ENCODE peak calls at places on chromosomes 12 and 14, in eight cellular contexts. One of them, this sample, is unnamed.

GRCh38 chr14:54756656-54757392 is 145.8 kb downstream of the GCH1 start:
- DNase-seq in neural crest cell: no peak
- DNase-seq in nephron progenitor cell: no peak
- DNase-seq in thoracic aorta: no peak
- DNase-seq in endodermal cell: no peak
- DNase-seq in SK-N-SH: no peak
- DNase-seq in tibial artery: no peak
- DNase-seq in PC-3: no peak
- DNase-seq in this sample: no peak

GRCh38 chr14:104356738-104357688 is 218.6 kb downstream of the KIF26A start:
- DNase-seq in neural crest cell: no peak
- DNase-seq in nephron progenitor cell: no peak
- DNase-seq in thoracic aorta: no peak
- DNase-seq in endodermal cell: peak; percentile 40
- DNase-seq in SK-N-SH: peak; percentile 31
- DNase-seq in tibial artery: peak; percentile 8
- DNase-seq in PC-3: no peak
- DNase-seq in this sample: peak; percentile 27

GRCh38 chr14:67420102-67420739 is 8.3 kb upstream of the PLEK2 start:
- DNase-seq in neural crest cell: no peak
- DNase-seq in nephron progenitor cell: no peak
- DNase-seq in thoracic aorta: no peak
- DNase-seq in endodermal cell: peak; percentile 78
- DNase-seq in SK-N-SH: no peak
- DNase-seq in tibial artery: no peak
- DNase-seq in PC-3: peak; percentile 47
- DNase-seq in this sample: no peak

GRCh38 chr14:75454963-75455546 is 27.2 kb downstream of the JDP2 start:
- DNase-seq in neural crest cell: no peak
- DNase-seq in nephron progenitor cell: no peak
- DNase-seq in thoracic aorta: no peak
- DNase-seq in endodermal cell: peak; percentile 45
- DNase-seq in SK-N-SH: peak; percentile 50
- DNase-seq in tibial artery: peak; percentile 82
- DNase-seq in PC-3: peak; percentile 12
- DNase-seq in this sample: no peak

GRCh38 chr12:47717046-47717442 is 8.2 kb downstream of the ENDOU start:
- DNase-seq in neural crest cell: no peak
- DNase-seq in nephron progenitor cell: no peak
- DNase-seq in thoracic aorta: no peak
- DNase-seq in endodermal cell: no peak
- DNase-seq in SK-N-SH: no peak
- DNase-seq in tibial artery: no peak
- DNase-seq in PC-3: no peak
- DNase-seq in this sample: no peak

GRCh38 chr12:6430124-6430989 is 14.4 kb upstream of the CD27 start:
- DNase-seq in neural crest cell: no peak
- DNase-seq in nephron progenitor cell: no peak
- DNase-seq in thoracic aorta: peak; percentile 94
- DNase-seq in endodermal cell: peak; percentile 40
- DNase-seq in SK-N-SH: no peak
- DNase-seq in tibial artery: peak; percentile 92
- DNase-seq in PC-3: peak; percentile 94
- DNase-seq in this sample: peak; percentile 64

GRCh38 chr12:94033112-94033511 is 115.3 kb upstream of the PLXNC1 start:
- DNase-seq in neural crest cell: no peak
- DNase-seq in nephron progenitor cell: no peak
- DNase-seq in thoracic aorta: no peak
- DNase-seq in endodermal cell: no peak
- DNase-seq in SK-N-SH: no peak
- DNase-seq in tibial artery: no peak
- DNase-seq in PC-3: no peak
- DNase-seq in this sample: no peak

GRCh38 chr12:64608901-64609542 is 1.3 kb upstream of the RASSF3 start:
- DNase-seq in neural crest cell: no peak
- DNase-seq in nephron progenitor cell: peak; percentile 22
- DNase-seq in thoracic aorta: no peak
- DNase-seq in endodermal cell: peak; percentile 86
- DNase-seq in SK-N-SH: peak; percentile 48
- DNase-seq in tibial artery: no peak
- DNase-seq in PC-3: peak; percentile 86
- DNase-seq in this sample: peak; percentile 59

GRCh38 chr12:214005-214736 is at the start of gene SLC6A12:
- DNase-seq in neural crest cell: no peak
- DNase-seq in nephron progenitor cell: no peak
- DNase-seq in thoracic aorta: no peak
- DNase-seq in endodermal cell: peak; percentile 72
- DNase-seq in SK-N-SH: no peak
- DNase-seq in tibial artery: no peak
- DNase-seq in PC-3: no peak
- DNase-seq in this sample: no peak

GRCh38 chr12:29795715-29796114 is 12.0 kb upstream of the TMTC1 start:
- DNase-seq in neural crest cell: no peak
- DNase-seq in nephron progenitor cell: no peak
- DNase-seq in thoracic aorta: no peak
- DNase-seq in endodermal cell: peak; percentile 65
- DNase-seq in SK-N-SH: no peak
- DNase-seq in tibial artery: no peak
- DNase-seq in PC-3: no peak
- DNase-seq in this sample: no peak

GRCh38 chr12:48629541-48629940 is 52.5 kb downstream of the KANSL2 start:
- DNase-seq in neural crest cell: no peak
- DNase-seq in nephron progenitor cell: no peak
- DNase-seq in thoracic aorta: no peak
- DNase-seq in endodermal cell: no peak
- DNase-seq in SK-N-SH: no peak
- DNase-seq in tibial artery: no peak
- DNase-seq in PC-3: no peak
- DNase-seq in this sample: no peak

GRCh38 chr14:64684091-64684490 is 20.1 kb upstream of the PLEKHG3 start:
- DNase-seq in neural crest cell: no peak
- DNase-seq in nephron progenitor cell: no peak
- DNase-seq in thoracic aorta: no peak
- DNase-seq in endodermal cell: no peak
- DNase-seq in SK-N-SH: no peak
- DNase-seq in tibial artery: no peak
- DNase-seq in PC-3: no peak
- DNase-seq in this sample: no peak

GRCh38 chr12:21774358-21775129 is at the start of gene KCNJ8:
- DNase-seq in neural crest cell: peak; percentile 64
- DNase-seq in nephron progenitor cell: peak; percentile 88
- DNase-seq in thoracic aorta: peak; percentile 33
- DNase-seq in endodermal cell: peak; percentile 96
- DNase-seq in SK-N-SH: peak; percentile 87
- DNase-seq in tibial artery: peak; percentile 77
- DNase-seq in PC-3: no peak
- DNase-seq in this sample: no peak

GRCh38 chr14:99729991-99730875 is 46.1 kb downstream of the CYP46A1 start:
- DNase-seq in neural crest cell: peak; percentile 98
- DNase-seq in nephron progenitor cell: peak; percentile 98
- DNase-seq in thoracic aorta: no peak
- DNase-seq in endodermal cell: peak; percentile 96
- DNase-seq in SK-N-SH: peak; percentile 97
- DNase-seq in tibial artery: no peak
- DNase-seq in PC-3: peak; percentile 76
- DNase-seq in this sample: peak; percentile 41

GRCh38 chr12:41919526-41920305 is 225.0 kb downstream of the GXYLT1 start:
- DNase-seq in neural crest cell: no peak
- DNase-seq in nephron progenitor cell: no peak
- DNase-seq in thoracic aorta: no peak
- DNase-seq in endodermal cell: no peak
- DNase-seq in SK-N-SH: peak; percentile 49
- DNase-seq in tibial artery: no peak
- DNase-seq in PC-3: no peak
- DNase-seq in this sample: no peak

GRCh38 chr12:101243074-101243473 is 33.0 kb upstream of the SLC5A8 start:
- DNase-seq in neural crest cell: no peak
- DNase-seq in nephron progenitor cell: no peak
- DNase-seq in thoracic aorta: no peak
- DNase-seq in endodermal cell: no peak
- DNase-seq in SK-N-SH: no peak
- DNase-seq in tibial artery: no peak
- DNase-seq in PC-3: no peak
- DNase-seq in this sample: no peak

GRCh38 chr14:105256292-105256960 is 8.1 kb downstream of the BTBD6 start:
- DNase-seq in neural crest cell: no peak
- DNase-seq in nephron progenitor cell: no peak
- DNase-seq in thoracic aorta: no peak
- DNase-seq in endodermal cell: no peak
- DNase-seq in SK-N-SH: no peak
- DNase-seq in tibial artery: no peak
- DNase-seq in PC-3: no peak
- DNase-seq in this sample: no peak

GRCh38 chr14:74326369-74327152 is 21.7 kb upstream of the VRTN start:
- DNase-seq in neural crest cell: peak; percentile 10
- DNase-seq in nephron progenitor cell: no peak
- DNase-seq in thoracic aorta: no peak
- DNase-seq in endodermal cell: peak; percentile 98
- DNase-seq in SK-N-SH: peak; percentile 10
- DNase-seq in tibial artery: no peak
- DNase-seq in PC-3: no peak
- DNase-seq in this sample: no peak

GRCh38 chr12:110349096-110349495 is 54.4 kb downstream of the ANAPC7 start:
- DNase-seq in neural crest cell: no peak
- DNase-seq in nephron progenitor cell: no peak
- DNase-seq in thoracic aorta: no peak
- DNase-seq in endodermal cell: no peak
- DNase-seq in SK-N-SH: no peak
- DNase-seq in tibial artery: no peak
- DNase-seq in PC-3: no peak
- DNase-seq in this sample: no peak

GRCh38 chr12:9674226-9674590 is 4.7 kb downstream of the CLEC2D start:
- DNase-seq in neural crest cell: no peak
- DNase-seq in nephron progenitor cell: no peak
- DNase-seq in thoracic aorta: no peak
- DNase-seq in endodermal cell: no peak
- DNase-seq in SK-N-SH: no peak
- DNase-seq in tibial artery: no peak
- DNase-seq in PC-3: no peak
- DNase-seq in this sample: no peak

GRCh38 chr12:34398366-34398705 is 376.0 kb downstream of the ALG10 start:
- DNase-seq in neural crest cell: no peak
- DNase-seq in nephron progenitor cell: no peak
- DNase-seq in thoracic aorta: no peak
- DNase-seq in endodermal cell: no peak
- DNase-seq in SK-N-SH: peak; percentile 0
- DNase-seq in tibial artery: peak; percentile 5
- DNase-seq in PC-3: no peak
- DNase-seq in this sample: peak; percentile 38

GRCh38 chr14:55697358-55697985 is 117.5 kb downstream of the KTN1 start:
- DNase-seq in neural crest cell: no peak
- DNase-seq in nephron progenitor cell: no peak
- DNase-seq in thoracic aorta: no peak
- DNase-seq in endodermal cell: no peak
- DNase-seq in SK-N-SH: no peak
- DNase-seq in tibial artery: no peak
- DNase-seq in PC-3: no peak
- DNase-seq in this sample: no peak

GRCh38 chr12:3496964-3497363 is 6.0 kb downstream of the PRMT8 start:
- DNase-seq in neural crest cell: no peak
- DNase-seq in nephron progenitor cell: no peak
- DNase-seq in thoracic aorta: no peak
- DNase-seq in endodermal cell: peak; percentile 83
- DNase-seq in SK-N-SH: peak; percentile 36
- DNase-seq in tibial artery: no peak
- DNase-seq in PC-3: peak; percentile 42
- DNase-seq in this sample: no peak
- TF ChIP-seq CTCF in neural crest cell: peak; percentile 57
- TF ChIP-seq CTCF in nephron progenitor cell: no peak
- TF ChIP-seq CTCF in thoracic aorta: no peak
- TF ChIP-seq CTCF in endodermal cell: peak; percentile 86
- TF ChIP-seq CTCF in SK-N-SH: peak; percentile 10
- TF ChIP-seq CTCF in tibial artery: no peak
- TF ChIP-seq CTCF in PC-3: peak; percentile 45
- TF ChIP-seq CTCF in this sample: no peak

DNA sequence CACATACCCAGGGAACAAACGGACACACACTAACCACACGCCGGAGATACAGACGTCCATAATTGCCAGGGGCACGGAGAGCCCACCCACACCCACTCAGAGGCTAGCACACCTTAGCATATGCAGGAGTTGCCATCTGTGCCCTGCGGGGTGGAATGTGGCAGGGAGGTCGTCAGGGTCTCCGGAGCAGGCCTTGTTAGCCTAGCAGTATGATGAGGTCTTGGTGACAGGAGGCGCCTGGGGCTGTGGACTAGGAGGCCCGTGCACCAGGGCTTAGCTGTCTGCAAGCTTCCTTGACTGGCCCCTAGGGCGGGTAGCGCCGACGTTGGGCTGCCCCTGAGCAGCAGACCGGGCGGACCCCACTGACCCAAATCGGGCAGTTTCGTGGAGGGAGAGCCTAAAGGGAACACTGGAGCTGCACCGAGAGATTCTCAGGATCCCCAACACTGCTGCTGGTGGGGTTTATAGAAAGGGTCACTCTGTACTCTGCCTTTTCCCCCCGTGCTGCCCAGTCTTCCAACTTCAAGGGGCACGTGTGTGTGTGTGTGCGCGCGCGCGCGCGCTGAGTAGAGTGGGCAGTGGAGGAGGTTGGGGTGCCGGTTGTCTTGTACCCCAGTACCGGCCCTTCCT is 9.9 kb downstream of the STAC3 start:
- DNase-seq in neural crest cell: no peak
- DNase-seq in nephron progenitor cell: no peak
- DNase-seq in thoracic aorta: no peak
- DNase-seq in endodermal cell: peak; percentile 88
- DNase-seq in SK-N-SH: peak; percentile 63
- DNase-seq in tibial artery: no peak
- DNase-seq in PC-3: peak; percentile 27
- DNase-seq in this sample: no peak
- TF ChIP-seq CTCF in neural crest cell: no peak
- TF ChIP-seq CTCF in nephron progenitor cell: no peak
- TF ChIP-seq CTCF in thoracic aorta: no peak
- TF ChIP-seq CTCF in endodermal cell: peak; percentile 53
- TF ChIP-seq CTCF in SK-N-SH: no peak
- TF ChIP-seq CTCF in tibial artery: no peak
- TF ChIP-seq CTCF in PC-3: no peak
- TF ChIP-seq CTCF in this sample: no peak

DNA sequence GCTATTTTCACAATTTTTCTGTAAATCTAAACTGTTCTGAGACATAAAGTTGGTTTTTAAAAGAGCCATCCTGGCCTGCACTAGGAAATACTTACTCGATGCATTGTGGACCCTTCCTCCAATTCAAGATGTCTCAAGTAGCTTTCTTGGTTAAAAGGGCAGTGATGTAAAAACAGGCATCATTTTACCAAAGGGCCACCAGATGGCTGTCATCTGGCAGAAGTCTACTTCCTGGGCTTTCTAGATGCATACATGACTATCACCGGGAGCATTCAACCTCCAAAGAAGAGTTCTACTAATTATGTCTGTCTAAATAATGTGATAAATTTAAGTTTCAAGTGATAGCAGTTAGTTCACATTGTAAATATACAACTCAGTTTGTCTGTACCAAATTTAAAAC is 96.8 kb upstream of the FRMD6 start:
- DNase-seq in neural crest cell: no peak
- DNase-seq in nephron progenitor cell: no peak
- DNase-seq in thoracic aorta: no peak
- DNase-seq in endodermal cell: no peak
- DNase-seq in SK-N-SH: no peak
- DNase-seq in tibial artery: no peak
- DNase-seq in PC-3: peak; percentile 67
- DNase-seq in this sample: no peak
- TF ChIP-seq CTCF in neural crest cell: no peak
- TF ChIP-seq CTCF in nephron progenitor cell: no peak
- TF ChIP-seq CTCF in thoracic aorta: no peak
- TF ChIP-seq CTCF in endodermal cell: peak; percentile 61
- TF ChIP-seq CTCF in SK-N-SH: peak; percentile 52
- TF ChIP-seq CTCF in tibial artery: no peak
- TF ChIP-seq CTCF in PC-3: peak; percentile 67
- TF ChIP-seq CTCF in this sample: no peak

GRCh38 chr12:66446276-66446675 is 144.0 kb downstream of the HELB start:
- DNase-seq in neural crest cell: no peak
- DNase-seq in nephron progenitor cell: peak; percentile 6
- DNase-seq in thoracic aorta: no peak
- DNase-seq in endodermal cell: no peak
- DNase-seq in SK-N-SH: no peak
- DNase-seq in tibial artery: no peak
- DNase-seq in PC-3: no peak
- DNase-seq in this sample: no peak
- TF ChIP-seq CTCF in neural crest cell: no peak
- TF ChIP-seq CTCF in nephron progenitor cell: no peak
- TF ChIP-seq CTCF in thoracic aorta: no peak
- TF ChIP-seq CTCF in endodermal cell: peak; percentile 31
- TF ChIP-seq CTCF in SK-N-SH: no peak
- TF ChIP-seq CTCF in tibial artery: no peak
- TF ChIP-seq CTCF in PC-3: no peak
- TF ChIP-seq CTCF in this sample: no peak

This sample was measured in CD14-positive monocyte.